ENCODE peak calls at places on chromosome X, in eight cellular contexts. S is sigmoid colon; J is RPMI7951; B is brain microvascular endothelial cell; X is glutamatergic neuron; U is GM13977; F is hippocampal formation; Y is naive thymus-derived CD8-positive, alpha-beta T cell. A is an unnamed sample.

GRCh38 chrX:21725916-21726315 is 32.0 kb downstream of the SMPX start:
- DNase-seq in S (no peak), J (no peak), B (no peak), X (no peak), U (no peak), F (no peak), Y (no peak), A (no peak)

GRCh38 chrX:2715066-2715600 is 24.0 kb downstream of the CD99 start:
- DNase-seq in S (peak; percentile 35), J (no peak), B (no peak), X (no peak), U (no peak), F (no peak), Y (no peak), A (no peak)

GRCh38 chrX:45697591-45697990 is 496.9 kb upstream of the DIPK2B start:
- DNase-seq in S (no peak), J (peak; percentile 88), B (peak; percentile 66), X (no peak), U (no peak), F (no peak), Y (no peak), A (no peak)

GRCh38 chrX:70054391-70054790 is 4.7 kb upstream of the AWAT2 start:
- DNase-seq in S (no peak), J (no peak), B (no peak), X (no peak), U (no peak), F (no peak), Y (no peak), A (no peak)

GRCh38 chrX:53048169-53049126 is at the start of gene GPR173:
- DNase-seq in S (peak; percentile 76), J (peak; percentile 85), B (peak; percentile 43), X (peak; percentile 74), U (no peak), F (peak; percentile 76), Y (no peak), A (no peak)

GRCh38 chrX:18360867-18361266 is 6.4 kb upstream of the SCML2 start:
- DNase-seq in S (no peak), J (peak; percentile 51), B (peak; percentile 4), X (no peak), U (no peak), F (no peak), Y (no peak), A (no peak)

GRCh38 chrX:117808413-117808812 is 308.2 kb downstream of the KLHL13 start:
- DNase-seq in S (no peak), J (no peak), B (no peak), X (no peak), U (no peak), F (no peak), Y (no peak), A (no peak)

GRCh38 chrX:39760930-39761329 is 336.8 kb downstream of the BCOR start:
- DNase-seq in S (no peak), J (no peak), B (no peak), X (no peak), U (no peak), F (no peak), Y (no peak), A (no peak)

GRCh38 chrX:45756562-45756961 is 555.9 kb upstream of the DIPK2B start:
- DNase-seq in S (no peak), J (peak; percentile 84), B (no peak), X (no peak), U (no peak), F (no peak), Y (no peak), A (no peak)

GRCh38 chrX:119870626-119871131 is 854 bp downstream of the RNF113A start:
- DNase-seq in S (peak; percentile 52), J (no peak), B (peak; percentile 22), X (peak; percentile 23), U (no peak), F (no peak), Y (peak; percentile 34), A (no peak)

GRCh38 chrX:97597954-97598353 is 714.2 kb downstream of the RPA4 start:
- DNase-seq in S (no peak), J (no peak), B (no peak), X (no peak), U (no peak), F (no peak), Y (no peak), A (no peak)

GRCh38 chrX:27883468-27884092 is 75.8 kb downstream of the MAGEB10 start:
- DNase-seq in S (no peak), J (no peak), B (no peak), X (no peak), U (no peak), F (no peak), Y (no peak), A (no peak)

GRCh38 chrX:11555759-11556158 is 110.0 kb downstream of the ARHGAP6 start:
- DNase-seq in S (no peak), J (peak; percentile 61), B (peak; percentile 45), X (no peak), U (no peak), F (no peak), Y (no peak), A (no peak)

GRCh38 chrX:2572740-2573139 is 72.0 kb upstream of the DHRSX start:
- DNase-seq in S (no peak), J (peak; percentile 34), B (peak; percentile 55), X (no peak), U (no peak), F (no peak), Y (no peak), A (no peak)

GRCh38 chrX:107429090-107429489 is 20.4 kb upstream of the FRMPD3 start:
- DNase-seq in S (no peak), J (peak; percentile 21), B (no peak), X (no peak), U (no peak), F (no peak), Y (peak; percentile 14), A (peak; percentile 65)

GRCh38 chrX:145292208-145292607 is 44.9 kb downstream of the SPANXN1 start:
- DNase-seq in S (no peak), J (no peak), B (no peak), X (no peak), U (no peak), F (no peak), Y (no peak), A (no peak)

GRCh38 chrX:133923548-133923947 is 61.8 kb downstream of the GPC3 start:
- DNase-seq in S (no peak), J (no peak), B (no peak), X (no peak), U (no peak), F (no peak), Y (no peak), A (no peak)

GRCh38 chrX:8194216-8194615 is 23.1 kb upstream of the VCX2 start:
- DNase-seq in S (no peak), J (no peak), B (no peak), X (no peak), U (no peak), F (no peak), Y (no peak), A (no peak)

GRCh38 chrX:139881572-139881971 is 51.3 kb downstream of the ATP11C start:
- DNase-seq in S (no peak), J (no peak), B (no peak), X (no peak), U (no peak), F (no peak), Y (no peak), A (no peak)

GRCh38 chrX:119734897-119735339 is 23.5 kb upstream of the SOWAHD start:
- DNase-seq in S (peak; percentile 78), J (no peak), B (no peak), X (no peak), U (no peak), F (peak; percentile 31), Y (no peak), A (no peak)